ENCODE peak calls at places on chromosomes 11 and 22, in nine cellular contexts. One of them, this sample, is unnamed.

GRCh38 chr22:49136041-49136815 is 691.4 kb downstream of the BRD1 start:
- DNase-seq in heart left ventricle: no peak
- DNase-seq in psoas muscle: no peak
- DNase-seq in Peyer's patch: no peak
- DNase-seq in CD4-positive, CD25-positive, alpha-beta regulatory T cell: no peak
- DNase-seq in OCI-LY7: no peak
- DNase-seq in IMR-90: no peak
- DNase-seq in GM23248: no peak
- DNase-seq in heart right ventricle: no peak
- DNase-seq in this sample: no peak

GRCh38 chr11:1367721-1368120 is 22.0 kb upstream of the BRSK2 start:
- DNase-seq in heart left ventricle: no peak
- DNase-seq in psoas muscle: no peak
- DNase-seq in Peyer's patch: no peak
- DNase-seq in CD4-positive, CD25-positive, alpha-beta regulatory T cell: no peak
- DNase-seq in OCI-LY7: no peak
- DNase-seq in IMR-90: no peak
- DNase-seq in GM23248: no peak
- DNase-seq in heart right ventricle: no peak
- DNase-seq in this sample: no peak

GRCh38 chr11:13160745-13161144 is 116.8 kb upstream of the BMAL1 start:
- DNase-seq in heart left ventricle: no peak
- DNase-seq in psoas muscle: no peak
- DNase-seq in Peyer's patch: no peak
- DNase-seq in CD4-positive, CD25-positive, alpha-beta regulatory T cell: no peak
- DNase-seq in OCI-LY7: no peak
- DNase-seq in IMR-90: no peak
- DNase-seq in GM23248: no peak
- DNase-seq in heart right ventricle: no peak
- DNase-seq in this sample: no peak

GRCh38 chr11:85800595-85801342 is 10.2 kb downstream of the SYTL2 start:
- DNase-seq in heart left ventricle: no peak
- DNase-seq in psoas muscle: no peak
- DNase-seq in Peyer's patch: no peak
- DNase-seq in CD4-positive, CD25-positive, alpha-beta regulatory T cell: no peak
- DNase-seq in OCI-LY7: no peak
- DNase-seq in IMR-90: no peak
- DNase-seq in GM23248: no peak
- DNase-seq in heart right ventricle: no peak
- DNase-seq in this sample: no peak

GRCh38 chr11:26344647-26345046 is 12.7 kb downstream of the ANO3 start:
- DNase-seq in heart left ventricle: no peak
- DNase-seq in psoas muscle: no peak
- DNase-seq in Peyer's patch: no peak
- DNase-seq in CD4-positive, CD25-positive, alpha-beta regulatory T cell: no peak
- DNase-seq in OCI-LY7: no peak
- DNase-seq in IMR-90: no peak
- DNase-seq in GM23248: peak; percentile 60
- DNase-seq in heart right ventricle: no peak
- DNase-seq in this sample: no peak

GRCh38 chr11:924406-925157 is 1.1 kb upstream of the AP2A2 start:
- DNase-seq in heart left ventricle: peak; percentile 41
- DNase-seq in psoas muscle: peak; percentile 44
- DNase-seq in Peyer's patch: no peak
- DNase-seq in CD4-positive, CD25-positive, alpha-beta regulatory T cell: no peak
- DNase-seq in OCI-LY7: no peak
- DNase-seq in IMR-90: no peak
- DNase-seq in GM23248: no peak
- DNase-seq in heart right ventricle: no peak
- DNase-seq in this sample: no peak

GRCh38 chr22:17201285-17201945 is 17.8 kb downstream of the ADA2 start:
- DNase-seq in heart left ventricle: no peak
- DNase-seq in psoas muscle: no peak
- DNase-seq in Peyer's patch: no peak
- DNase-seq in CD4-positive, CD25-positive, alpha-beta regulatory T cell: no peak
- DNase-seq in OCI-LY7: no peak
- DNase-seq in IMR-90: peak; percentile 18
- DNase-seq in GM23248: peak; percentile 29
- DNase-seq in heart right ventricle: no peak
- DNase-seq in this sample: no peak

GRCh38 chr11:18461909-18462308 is 6.3 kb downstream of the LDHAL6A start:
- DNase-seq in heart left ventricle: no peak
- DNase-seq in psoas muscle: no peak
- DNase-seq in Peyer's patch: no peak
- DNase-seq in CD4-positive, CD25-positive, alpha-beta regulatory T cell: no peak
- DNase-seq in OCI-LY7: no peak
- DNase-seq in IMR-90: no peak
- DNase-seq in GM23248: no peak
- DNase-seq in heart right ventricle: no peak
- DNase-seq in this sample: no peak

GRCh38 chr11:45578286-45578685 is 87.1 kb downstream of the CHST1 start:
- DNase-seq in heart left ventricle: no peak
- DNase-seq in psoas muscle: no peak
- DNase-seq in Peyer's patch: no peak
- DNase-seq in CD4-positive, CD25-positive, alpha-beta regulatory T cell: no peak
- DNase-seq in OCI-LY7: peak; percentile 10
- DNase-seq in IMR-90: no peak
- DNase-seq in GM23248: no peak
- DNase-seq in heart right ventricle: no peak
- DNase-seq in this sample: no peak

GRCh38 chr11:454801-455565 is 4.9 kb downstream of the PTDSS2 start:
- DNase-seq in heart left ventricle: no peak
- DNase-seq in psoas muscle: no peak
- DNase-seq in Peyer's patch: no peak
- DNase-seq in CD4-positive, CD25-positive, alpha-beta regulatory T cell: no peak
- DNase-seq in OCI-LY7: no peak
- DNase-seq in IMR-90: no peak
- DNase-seq in GM23248: no peak
- DNase-seq in heart right ventricle: no peak
- DNase-seq in this sample: no peak

GRCh38 chr11:251550-251949 is 14.8 kb downstream of the PSMD13 start:
- DNase-seq in heart left ventricle: no peak
- DNase-seq in psoas muscle: no peak
- DNase-seq in Peyer's patch: no peak
- DNase-seq in CD4-positive, CD25-positive, alpha-beta regulatory T cell: no peak
- DNase-seq in OCI-LY7: no peak
- DNase-seq in IMR-90: no peak
- DNase-seq in GM23248: peak; percentile 18
- DNase-seq in heart right ventricle: no peak
- DNase-seq in this sample: no peak

GRCh38 chr11:17578296-17578695 is 31.2 kb downstream of the OTOG start:
- DNase-seq in heart left ventricle: no peak
- DNase-seq in psoas muscle: no peak
- DNase-seq in Peyer's patch: peak; percentile 1
- DNase-seq in CD4-positive, CD25-positive, alpha-beta regulatory T cell: no peak
- DNase-seq in OCI-LY7: no peak
- DNase-seq in IMR-90: no peak
- DNase-seq in GM23248: no peak
- DNase-seq in heart right ventricle: no peak
- DNase-seq in this sample: no peak

GRCh38 chr22:43488937-43489336 is 77.1 kb downstream of the MPPED1 start:
- DNase-seq in heart left ventricle: no peak
- DNase-seq in psoas muscle: no peak
- DNase-seq in Peyer's patch: no peak
- DNase-seq in CD4-positive, CD25-positive, alpha-beta regulatory T cell: no peak
- DNase-seq in OCI-LY7: no peak
- DNase-seq in IMR-90: no peak
- DNase-seq in GM23248: no peak
- DNase-seq in heart right ventricle: no peak
- DNase-seq in this sample: no peak

GRCh38 chr22:49574205-49574604 is 253.5 kb downstream of the BRD1 start:
- DNase-seq in heart left ventricle: no peak
- DNase-seq in psoas muscle: no peak
- DNase-seq in Peyer's patch: no peak
- DNase-seq in CD4-positive, CD25-positive, alpha-beta regulatory T cell: no peak
- DNase-seq in OCI-LY7: no peak
- DNase-seq in IMR-90: no peak
- DNase-seq in GM23248: no peak
- DNase-seq in heart right ventricle: no peak
- DNase-seq in this sample: no peak

GRCh38 chr11:75689861-75690641 is 21.2 kb upstream of the MAP6 start:
- DNase-seq in heart left ventricle: no peak
- DNase-seq in psoas muscle: no peak
- DNase-seq in Peyer's patch: no peak
- DNase-seq in CD4-positive, CD25-positive, alpha-beta regulatory T cell: no peak
- DNase-seq in OCI-LY7: no peak
- DNase-seq in IMR-90: no peak
- DNase-seq in GM23248: peak; percentile 22
- DNase-seq in heart right ventricle: no peak
- DNase-seq in this sample: no peak

GRCh38 chr11:70625921-70626518 is 227.7 kb downstream of the CTTN start:
- DNase-seq in heart left ventricle: no peak
- DNase-seq in psoas muscle: no peak
- DNase-seq in Peyer's patch: no peak
- DNase-seq in CD4-positive, CD25-positive, alpha-beta regulatory T cell: no peak
- DNase-seq in OCI-LY7: no peak
- DNase-seq in IMR-90: no peak
- DNase-seq in GM23248: no peak
- DNase-seq in heart right ventricle: no peak
- DNase-seq in this sample: no peak

GRCh38 chr22:27260087-27260730 is 541.3 kb downstream of the MN1 start:
- DNase-seq in heart left ventricle: no peak
- DNase-seq in psoas muscle: no peak
- DNase-seq in Peyer's patch: no peak
- DNase-seq in CD4-positive, CD25-positive, alpha-beta regulatory T cell: no peak
- DNase-seq in OCI-LY7: no peak
- DNase-seq in IMR-90: no peak
- DNase-seq in GM23248: no peak
- DNase-seq in heart right ventricle: no peak
- DNase-seq in this sample: no peak

GRCh38 chr11:82906931-82907330 is 5.4 kb downstream of the DDIAS start:
- DNase-seq in heart left ventricle: no peak
- DNase-seq in psoas muscle: no peak
- DNase-seq in Peyer's patch: no peak
- DNase-seq in CD4-positive, CD25-positive, alpha-beta regulatory T cell: no peak
- DNase-seq in OCI-LY7: no peak
- DNase-seq in IMR-90: no peak
- DNase-seq in GM23248: peak; percentile 11
- DNase-seq in heart right ventricle: no peak
- DNase-seq in this sample: no peak
- H3K4me1 ChIP-seq in heart left ventricle: peaks cover 1% of the 10 kb centered on the region
- H3K4me1 ChIP-seq in psoas muscle: no peaks in the 10 kb centered on the region
- H3K4me1 ChIP-seq in Peyer's patch: no peaks in the 10 kb centered on the region
- H3K4me1 ChIP-seq in CD4-positive, CD25-positive, alpha-beta regulatory T cell: peaks cover 14% of the 10 kb centered on the region
- H3K4me1 ChIP-seq in OCI-LY7: peaks cover 78% of the 10 kb centered on the region
- H3K4me1 ChIP-seq in IMR-90: no peaks in the 10 kb centered on the region
- H3K4me1 ChIP-seq in GM23248: peaks cover 10% of the 10 kb centered on the region
- H3K4me1 ChIP-seq in heart right ventricle: no peaks in the 10 kb centered on the region
- H3K4me1 ChIP-seq in this sample: peaks cover 9% of the 10 kb centered on the region

GRCh38 chr11:64713031-64713780 is 9.8 kb downstream of the NRXN2 start:
- DNase-seq in heart left ventricle: no peak
- DNase-seq in psoas muscle: peak; percentile 51
- DNase-seq in Peyer's patch: no peak
- DNase-seq in CD4-positive, CD25-positive, alpha-beta regulatory T cell: peak; percentile 23
- DNase-seq in OCI-LY7: no peak
- DNase-seq in IMR-90: peak; percentile 37
- DNase-seq in GM23248: peak; percentile 56
- DNase-seq in heart right ventricle: peak; percentile 45
- DNase-seq in this sample: no peak
- H3K4me3 ChIP-seq in heart left ventricle: no peak overlapping the region
- H3K4me3 ChIP-seq in psoas muscle: no peak overlapping the region
- H3K4me3 ChIP-seq in Peyer's patch: no peak overlapping the region
- H3K4me3 ChIP-seq in CD4-positive, CD25-positive, alpha-beta regulatory T cell: no peak overlapping the region
- H3K4me3 ChIP-seq in OCI-LY7: no peak overlapping the region
- H3K4me3 ChIP-seq in IMR-90: no peak overlapping the region
- H3K4me3 ChIP-seq in GM23248: no peak overlapping the region
- H3K4me3 ChIP-seq in heart right ventricle: no peak overlapping the region
- H3K4me3 ChIP-seq in this sample: no peak overlapping the region

DNA sequence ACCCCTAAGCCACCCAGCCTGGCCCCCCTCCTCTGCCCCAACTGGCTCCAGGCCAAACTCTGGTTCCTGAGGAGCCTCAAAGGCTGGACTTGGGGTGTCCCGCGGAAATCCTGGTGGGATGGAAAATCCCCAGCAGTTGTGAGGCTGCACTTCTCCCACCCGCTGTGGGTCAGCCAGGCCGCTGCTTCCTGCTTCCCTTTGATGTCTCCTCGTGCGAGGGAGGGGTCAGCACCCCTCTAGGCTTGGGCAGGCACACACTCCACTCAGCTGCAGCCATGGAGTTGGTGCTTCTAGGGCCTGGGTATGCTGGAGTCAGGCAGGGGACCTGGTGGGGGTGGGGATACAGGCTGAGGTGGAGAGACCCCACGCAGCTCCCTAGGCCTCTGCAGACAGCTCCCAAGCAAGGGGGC is 12.0 kb downstream of the KCNQ1OT1 start:
- DNase-seq in heart left ventricle: no peak
- DNase-seq in psoas muscle: no peak
- DNase-seq in Peyer's patch: no peak
- DNase-seq in CD4-positive, CD25-positive, alpha-beta regulatory T cell: no peak
- DNase-seq in OCI-LY7: no peak
- DNase-seq in IMR-90: no peak
- DNase-seq in GM23248: no peak
- DNase-seq in heart right ventricle: no peak
- DNase-seq in this sample: peak; percentile 41
- H3K27ac ChIP-seq in heart left ventricle: no peak overlapping the region
- H3K27ac ChIP-seq in psoas muscle: no peak overlapping the region
- H3K27ac ChIP-seq in Peyer's patch: no peak overlapping the region
- H3K27ac ChIP-seq in CD4-positive, CD25-positive, alpha-beta regulatory T cell: no peak overlapping the region
- H3K27ac ChIP-seq in OCI-LY7: no peak overlapping the region
- H3K27ac ChIP-seq in IMR-90: no peak overlapping the region
- H3K27ac ChIP-seq in GM23248: no peak overlapping the region
- H3K27ac ChIP-seq in heart right ventricle: no peak overlapping the region
- H3K27ac ChIP-seq in this sample: no peak overlapping the region

GRCh38 chr11:72042059-72042425 is 38.3 kb downstream of the NUMA1 start:
- DNase-seq in heart left ventricle: no peak
- DNase-seq in psoas muscle: no peak
- DNase-seq in Peyer's patch: no peak
- DNase-seq in CD4-positive, CD25-positive, alpha-beta regulatory T cell: no peak
- DNase-seq in OCI-LY7: no peak
- DNase-seq in IMR-90: no peak
- DNase-seq in GM23248: no peak
- DNase-seq in heart right ventricle: no peak
- DNase-seq in this sample: no peak
- H3K4me1 ChIP-seq in heart left ventricle: peaks cover 44% of the 10 kb centered on the region
- H3K4me1 ChIP-seq in psoas muscle: peaks cover 32% of the 10 kb centered on the region
- H3K4me1 ChIP-seq in Peyer's patch: peaks cover 20% of the 10 kb centered on the region
- H3K4me1 ChIP-seq in CD4-positive, CD25-positive, alpha-beta regulatory T cell: peaks cover 58% of the 10 kb centered on the region
- H3K4me1 ChIP-seq in OCI-LY7: peaks cover 60% of the 10 kb centered on the region
- H3K4me1 ChIP-seq in IMR-90: peaks cover 10% of the 10 kb centered on the region
- H3K4me1 ChIP-seq in GM23248: peaks cover 40% of the 10 kb centered on the region
- H3K4me1 ChIP-seq in heart right ventricle: peaks cover 37% of the 10 kb centered on the region
- H3K4me1 ChIP-seq in this sample: peaks cover 38% of the 10 kb centered on the region

This sample was measured in RWPE2.